ENCODE peak calls at places on chromosome 21, in nine cellular contexts. T is hepatic stellate cell; L is fibroblast of the aortic adventitia; A is T-helper 2 cell; N is NCI-H2081; H is occipital lobe; K is NCI-H748 treated with DMSO at 0.1 percent for 48 hours; W is activated naive CD4-positive, alpha-beta T cell treated with anti-CD3 and anti-CD28 coated beads for 36 hours; U is stimulated activated CD8-positive, alpha-beta memory T cell treated with anti-CD3 and anti-CD28 coated beads, Interleukin-4, amount 100 ng/mL, for 1 hour. E is an unnamed sample.

GRCh38 chr21:36551731-36552457 is 72.0 kb upstream of the CLDN14 start:
- DNase-seq in U (no peak), N (no peak), W (no peak), T (peak; percentile 31), H (no peak), K (no peak), L (peak; percentile 99), A (no peak), E (no peak)

GRCh38 chr21:41967708-41968107 is 13.9 kb upstream of the C2CD2 start:
- DNase-seq in L (no peak), N (no peak), K (no peak), T (no peak), A (no peak), U (no peak), H (no peak), W (no peak), E (no peak)

GRCh38 chr21:29005696-29006095 is 13.0 kb upstream of the LTN1 start:
- DNase-seq in L (no peak), W (no peak), K (no peak), U (no peak), A (no peak), N (no peak), T (no peak), H (no peak), E (no peak)

GRCh38 chr21:37006521-37007291 is at the start of gene RIPPLY3:
- DNase-seq in N (no peak), A (no peak), L (peak; percentile 8), U (no peak), K (peak; percentile 8), W (peak; percentile 27), H (no peak), T (peak; percentile 27), E (peak; percentile 76)

GRCh38 chr21:38637161-38637560 is 138.9 kb upstream of the ERG start:
- DNase-seq in U (no peak), K (no peak), A (no peak), T (no peak), L (no peak), W (no peak), N (no peak), H (no peak), E (no peak)

GRCh38 chr21:16644690-16645089 is 868.2 kb upstream of the CXADR start:
- DNase-seq in H (no peak), K (no peak), T (no peak), N (no peak), L (peak; percentile 14), W (no peak), A (no peak), U (no peak), E (no peak)

GRCh38 chr21:42796327-42797062 is 82.8 kb downstream of the WDR4 start:
- DNase-seq in N (no peak), T (no peak), W (no peak), H (no peak), L (no peak), U (no peak), A (no peak), K (no peak), E (no peak)

GRCh38 chr21:29002442-29003144 is 9.9 kb upstream of the LTN1 start:
- DNase-seq in N (peak; percentile 88), L (peak; percentile 96), H (peak; percentile 93), T (peak; percentile 97), K (peak; percentile 73), A (peak; percentile 93), U (peak; percentile 92), W (peak; percentile 96), E (peak; percentile 83)

GRCh38 chr21:44677881-44678280 is 4.1 kb downstream of the KRTAP12-1 start:
- DNase-seq in N (no peak), L (no peak), A (no peak), K (no peak), U (no peak), T (no peak), W (no peak), H (no peak), E (no peak)